ENCODE peak calls at places on chromosomes 5 and 9, in ten cellular contexts. One of them, this sample, is unnamed.

GRCh38 chr9:81535542-81536241 is 153.7 kb downstream of the TLE1 start:
- DNase-seq in IMR-90: peak
- DNase-seq in fibroblast of pulmonary artery: peak
- DNase-seq in hepatocyte: peak
- DNase-seq in body of pancreas: no peak
- DNase-seq in BE2C: no peak
- DNase-seq in nephron progenitor cell: no peak
- DNase-seq in AG04450: no peak
- DNase-seq in type B pancreatic cell: no peak
- DNase-seq in tibial artery: no peak
- DNase-seq in this sample: no peak

GRCh38 chr5:79181419-79182022 is 54.4 kb upstream of the JMY start:
- DNase-seq in IMR-90: no peak
- DNase-seq in fibroblast of pulmonary artery: peak
- DNase-seq in hepatocyte: no peak
- DNase-seq in body of pancreas: no peak
- DNase-seq in BE2C: no peak
- DNase-seq in nephron progenitor cell: no peak
- DNase-seq in AG04450: no peak
- DNase-seq in type B pancreatic cell: no peak
- DNase-seq in tibial artery: no peak
- DNase-seq in this sample: no peak

GRCh38 chr5:79301046-79301712 is 65.2 kb downstream of the JMY start:
- DNase-seq in IMR-90: peak
- DNase-seq in fibroblast of pulmonary artery: peak
- DNase-seq in hepatocyte: no peak
- DNase-seq in body of pancreas: no peak
- DNase-seq in BE2C: no peak
- DNase-seq in nephron progenitor cell: no peak
- DNase-seq in AG04450: peak
- DNase-seq in type B pancreatic cell: no peak
- DNase-seq in tibial artery: no peak
- DNase-seq in this sample: no peak

GRCh38 chr5:124825983-124826337 is 79.5 kb upstream of the ZNF608 start:
- DNase-seq in IMR-90: no peak
- DNase-seq in fibroblast of pulmonary artery: no peak
- DNase-seq in hepatocyte: no peak
- DNase-seq in body of pancreas: no peak
- DNase-seq in BE2C: no peak
- DNase-seq in nephron progenitor cell: no peak
- DNase-seq in AG04450: no peak
- DNase-seq in type B pancreatic cell: no peak
- DNase-seq in tibial artery: no peak
- DNase-seq in this sample: no peak

GRCh38 chr5:158639876-158640570 is 459.7 kb downstream of the EBF1 start:
- DNase-seq in IMR-90: peak
- DNase-seq in fibroblast of pulmonary artery: peak
- DNase-seq in hepatocyte: no peak
- DNase-seq in body of pancreas: no peak
- DNase-seq in BE2C: no peak
- DNase-seq in nephron progenitor cell: no peak
- DNase-seq in AG04450: no peak
- DNase-seq in type B pancreatic cell: no peak
- DNase-seq in tibial artery: no peak
- DNase-seq in this sample: no peak

GRCh38 chr9:19550009-19550408 is 141.2 kb downstream of the ACER2 start:
- DNase-seq in IMR-90: no peak
- DNase-seq in fibroblast of pulmonary artery: no peak
- DNase-seq in hepatocyte: no peak
- DNase-seq in body of pancreas: no peak
- DNase-seq in BE2C: no peak
- DNase-seq in nephron progenitor cell: no peak
- DNase-seq in AG04450: no peak
- DNase-seq in type B pancreatic cell: no peak
- DNase-seq in tibial artery: no peak
- DNase-seq in this sample: no peak

GRCh38 chr5:146313027-146313426 is 25.6 kb upstream of the POU4F3 start:
- DNase-seq in IMR-90: no peak
- DNase-seq in fibroblast of pulmonary artery: no peak
- DNase-seq in hepatocyte: no peak
- DNase-seq in body of pancreas: no peak
- DNase-seq in BE2C: no peak
- DNase-seq in nephron progenitor cell: no peak
- DNase-seq in AG04450: no peak
- DNase-seq in type B pancreatic cell: no peak
- DNase-seq in tibial artery: no peak
- DNase-seq in this sample: no peak

GRCh38 chr5:109668237-109668636 is 21.5 kb upstream of the MAN2A1 start:
- DNase-seq in IMR-90: no peak
- DNase-seq in fibroblast of pulmonary artery: no peak
- DNase-seq in hepatocyte: no peak
- DNase-seq in body of pancreas: no peak
- DNase-seq in BE2C: no peak
- DNase-seq in nephron progenitor cell: no peak
- DNase-seq in AG04450: no peak
- DNase-seq in type B pancreatic cell: no peak
- DNase-seq in tibial artery: no peak
- DNase-seq in this sample: no peak

GRCh38 chr5:135203593-135204036 is 169.6 kb upstream of the PITX1 start:
- DNase-seq in IMR-90: no peak
- DNase-seq in fibroblast of pulmonary artery: no peak
- DNase-seq in hepatocyte: no peak
- DNase-seq in body of pancreas: no peak
- DNase-seq in BE2C: no peak
- DNase-seq in nephron progenitor cell: no peak
- DNase-seq in AG04450: no peak
- DNase-seq in type B pancreatic cell: no peak
- DNase-seq in tibial artery: no peak
- DNase-seq in this sample: no peak

GRCh38 chr5:135206862-135207261 is 172.8 kb upstream of the PITX1 start:
- DNase-seq in IMR-90: no peak
- DNase-seq in fibroblast of pulmonary artery: no peak
- DNase-seq in hepatocyte: no peak
- DNase-seq in body of pancreas: no peak
- DNase-seq in BE2C: no peak
- DNase-seq in nephron progenitor cell: no peak
- DNase-seq in AG04450: no peak
- DNase-seq in type B pancreatic cell: peak
- DNase-seq in tibial artery: no peak
- DNase-seq in this sample: no peak

GRCh38 chr5:135205616-135206349 is 171.8 kb upstream of the PITX1 start:
- DNase-seq in IMR-90: peak
- DNase-seq in fibroblast of pulmonary artery: no peak
- DNase-seq in hepatocyte: no peak
- DNase-seq in body of pancreas: no peak
- DNase-seq in BE2C: no peak
- DNase-seq in nephron progenitor cell: no peak
- DNase-seq in AG04450: peak
- DNase-seq in type B pancreatic cell: no peak
- DNase-seq in tibial artery: no peak
- DNase-seq in this sample: no peak

GRCh38 chr5:135203019-135203418 is 169.0 kb upstream of the PITX1 start:
- DNase-seq in IMR-90: no peak
- DNase-seq in fibroblast of pulmonary artery: no peak
- DNase-seq in hepatocyte: no peak
- DNase-seq in body of pancreas: no peak
- DNase-seq in BE2C: no peak
- DNase-seq in nephron progenitor cell: no peak
- DNase-seq in AG04450: no peak
- DNase-seq in type B pancreatic cell: no peak
- DNase-seq in tibial artery: no peak
- DNase-seq in this sample: no peak

DNA sequence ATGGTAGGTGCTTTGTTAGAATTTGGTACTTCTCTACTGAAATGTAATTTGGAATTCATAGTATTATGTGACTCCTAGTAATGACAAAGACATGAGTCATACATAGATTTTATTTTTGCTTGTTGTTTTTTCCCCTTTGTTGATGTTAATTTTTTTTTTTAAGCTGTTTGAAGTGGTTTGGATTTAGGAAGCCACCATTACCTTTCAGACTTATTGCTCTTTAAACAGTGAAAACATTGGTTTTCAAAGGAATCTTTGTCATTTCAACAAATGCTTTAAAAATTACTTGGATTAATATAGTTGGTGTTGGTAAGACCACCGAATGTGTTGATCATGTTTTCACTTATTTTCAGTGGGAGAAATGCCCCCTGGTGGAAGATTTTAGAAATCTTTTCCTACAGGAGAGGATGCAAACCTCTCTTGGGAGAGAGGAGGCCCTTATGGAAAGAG is 170.1 kb upstream of the PITX1 start:
- DNase-seq in IMR-90: peak
- DNase-seq in fibroblast of pulmonary artery: no peak
- DNase-seq in hepatocyte: no peak
- DNase-seq in body of pancreas: no peak
- DNase-seq in BE2C: no peak
- DNase-seq in nephron progenitor cell: no peak
- DNase-seq in AG04450: no peak
- DNase-seq in type B pancreatic cell: no peak
- DNase-seq in tibial artery: no peak
- DNase-seq in this sample: no peak
- TF ChIP-seq CTCF in IMR-90: peak
- TF ChIP-seq CTCF in fibroblast of pulmonary artery: peak
- TF ChIP-seq CTCF in hepatocyte: peak
- TF ChIP-seq CTCF in body of pancreas: no peak
- TF ChIP-seq CTCF in BE2C: peak
- TF ChIP-seq CTCF in nephron progenitor cell: peak
- TF ChIP-seq CTCF in AG04450: peak
- TF ChIP-seq CTCF in type B pancreatic cell: peak
- TF ChIP-seq CTCF in tibial artery: peak
- TF ChIP-seq CTCF in this sample: no peak

GRCh38 chr5:38726279-38726678 is 119.5 kb upstream of the OSMR start:
- DNase-seq in IMR-90: no peak
- DNase-seq in fibroblast of pulmonary artery: no peak
- DNase-seq in hepatocyte: no peak
- DNase-seq in body of pancreas: no peak
- DNase-seq in BE2C: peak
- DNase-seq in nephron progenitor cell: no peak
- DNase-seq in AG04450: no peak
- DNase-seq in type B pancreatic cell: no peak
- DNase-seq in tibial artery: no peak
- DNase-seq in this sample: no peak

GRCh38 chr5:38722918-38723317 is 122.9 kb upstream of the OSMR start:
- DNase-seq in IMR-90: no peak
- DNase-seq in fibroblast of pulmonary artery: no peak
- DNase-seq in hepatocyte: no peak
- DNase-seq in body of pancreas: no peak
- DNase-seq in BE2C: no peak
- DNase-seq in nephron progenitor cell: no peak
- DNase-seq in AG04450: no peak
- DNase-seq in type B pancreatic cell: no peak
- DNase-seq in tibial artery: no peak
- DNase-seq in this sample: no peak

GRCh38 chr5:38723423-38723822 is 122.4 kb upstream of the OSMR start:
- DNase-seq in IMR-90: no peak
- DNase-seq in fibroblast of pulmonary artery: no peak
- DNase-seq in hepatocyte: no peak
- DNase-seq in body of pancreas: no peak
- DNase-seq in BE2C: no peak
- DNase-seq in nephron progenitor cell: no peak
- DNase-seq in AG04450: no peak
- DNase-seq in type B pancreatic cell: no peak
- DNase-seq in tibial artery: no peak
- DNase-seq in this sample: no peak

GRCh38 chr5:38725419-38725865 is 120.4 kb upstream of the OSMR start:
- DNase-seq in IMR-90: no peak
- DNase-seq in fibroblast of pulmonary artery: no peak
- DNase-seq in hepatocyte: no peak
- DNase-seq in body of pancreas: no peak
- DNase-seq in BE2C: no peak
- DNase-seq in nephron progenitor cell: no peak
- DNase-seq in AG04450: no peak
- DNase-seq in type B pancreatic cell: no peak
- DNase-seq in tibial artery: no peak
- DNase-seq in this sample: no peak

DNA sequence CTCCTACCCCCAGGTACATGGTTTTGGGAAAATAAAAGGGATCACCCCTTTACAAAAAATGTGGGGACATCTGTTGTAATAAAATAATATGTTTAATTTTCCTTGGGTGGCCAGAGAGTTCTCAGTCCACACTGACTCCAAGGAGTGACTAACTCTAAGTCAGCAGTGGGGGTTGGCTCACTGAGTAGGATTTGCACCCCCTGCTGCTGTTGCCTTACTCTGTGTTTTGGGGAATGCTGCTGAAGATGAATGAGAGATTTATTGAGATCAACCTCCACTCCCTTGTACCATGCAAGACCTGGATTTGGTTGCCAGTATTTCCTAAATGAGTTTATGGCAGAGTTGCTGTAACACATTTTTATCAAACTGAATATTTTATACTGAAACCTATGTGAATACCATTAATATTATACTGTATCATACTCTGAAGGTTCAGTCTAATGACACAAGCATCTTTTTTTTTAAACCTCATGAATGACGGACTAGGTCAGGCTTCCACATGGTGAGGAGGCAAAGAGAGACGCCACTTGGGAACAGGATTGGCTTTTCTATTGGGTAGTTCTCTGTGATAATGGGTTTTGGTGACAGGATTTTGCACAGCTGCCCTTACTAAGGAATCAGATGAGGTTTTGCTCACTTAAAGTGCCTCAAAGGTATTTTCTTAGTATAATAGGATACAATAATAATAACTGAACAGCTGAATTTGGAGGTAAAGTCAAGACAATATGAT is 121.3 kb upstream of the OSMR start:
- DNase-seq in IMR-90: peak
- DNase-seq in fibroblast of pulmonary artery: no peak
- DNase-seq in hepatocyte: no peak
- DNase-seq in body of pancreas: no peak
- DNase-seq in BE2C: no peak
- DNase-seq in nephron progenitor cell: no peak
- DNase-seq in AG04450: no peak
- DNase-seq in type B pancreatic cell: no peak
- DNase-seq in tibial artery: no peak
- DNase-seq in this sample: no peak
- TF ChIP-seq CTCF in IMR-90: peak
- TF ChIP-seq CTCF in fibroblast of pulmonary artery: no peak
- TF ChIP-seq CTCF in hepatocyte: no peak
- TF ChIP-seq CTCF in body of pancreas: no peak
- TF ChIP-seq CTCF in BE2C: no peak
- TF ChIP-seq CTCF in nephron progenitor cell: no peak
- TF ChIP-seq CTCF in AG04450: peak
- TF ChIP-seq CTCF in type B pancreatic cell: no peak
- TF ChIP-seq CTCF in tibial artery: no peak
- TF ChIP-seq CTCF in this sample: no peak

GRCh38 chr5:177445052-177446016 is 1.3 kb upstream of the PRR7 start:
- DNase-seq in IMR-90: no peak
- DNase-seq in fibroblast of pulmonary artery: no peak
- DNase-seq in hepatocyte: no peak
- DNase-seq in body of pancreas: no peak
- DNase-seq in BE2C: no peak
- DNase-seq in nephron progenitor cell: no peak
- DNase-seq in AG04450: no peak
- DNase-seq in type B pancreatic cell: no peak
- DNase-seq in tibial artery: no peak
- DNase-seq in this sample: no peak

GRCh38 chr5:177448244-177448950 is 1.8 kb downstream of the PRR7 start:
- DNase-seq in IMR-90: no peak
- DNase-seq in fibroblast of pulmonary artery: no peak
- DNase-seq in hepatocyte: no peak
- DNase-seq in body of pancreas: no peak
- DNase-seq in BE2C: no peak
- DNase-seq in nephron progenitor cell: no peak
- DNase-seq in AG04450: no peak
- DNase-seq in type B pancreatic cell: no peak
- DNase-seq in tibial artery: no peak
- DNase-seq in this sample: no peak

GRCh38 chr5:177447066-177447610 is 524 bp downstream of the PRR7 start:
- DNase-seq in IMR-90: peak
- DNase-seq in fibroblast of pulmonary artery: peak
- DNase-seq in hepatocyte: peak
- DNase-seq in body of pancreas: peak
- DNase-seq in BE2C: peak
- DNase-seq in nephron progenitor cell: peak
- DNase-seq in AG04450: no peak
- DNase-seq in type B pancreatic cell: no peak
- DNase-seq in tibial artery: no peak
- DNase-seq in this sample: peak

GRCh38 chr5:177447611-177448243 is 1.1 kb downstream of the PRR7 start:
- DNase-seq in IMR-90: peak
- DNase-seq in fibroblast of pulmonary artery: peak
- DNase-seq in hepatocyte: peak
- DNase-seq in body of pancreas: peak
- DNase-seq in BE2C: peak
- DNase-seq in nephron progenitor cell: peak
- DNase-seq in AG04450: no peak
- DNase-seq in type B pancreatic cell: no peak
- DNase-seq in tibial artery: no peak
- DNase-seq in this sample: no peak

GRCh38 chr5:177446184-177447065 is at the start of gene PRR7:
- DNase-seq in IMR-90: peak
- DNase-seq in fibroblast of pulmonary artery: peak
- DNase-seq in hepatocyte: peak
- DNase-seq in body of pancreas: peak
- DNase-seq in BE2C: peak
- DNase-seq in nephron progenitor cell: peak
- DNase-seq in AG04450: no peak
- DNase-seq in type B pancreatic cell: no peak
- DNase-seq in tibial artery: no peak
- DNase-seq in this sample: peak
- TF ChIP-seq CTCF in IMR-90: peak
- TF ChIP-seq CTCF in fibroblast of pulmonary artery: no peak
- TF ChIP-seq CTCF in hepatocyte: no peak
- TF ChIP-seq CTCF in body of pancreas: no peak
- TF ChIP-seq CTCF in BE2C: no peak
- TF ChIP-seq CTCF in nephron progenitor cell: no peak
- TF ChIP-seq CTCF in AG04450: no peak
- TF ChIP-seq CTCF in type B pancreatic cell: peak
- TF ChIP-seq CTCF in tibial artery: no peak
- TF ChIP-seq CTCF in this sample: peak

GRCh38 chr5:149628221-149628620 is 46.9 kb downstream of the ARHGEF37 start:
- DNase-seq in IMR-90: no peak
- DNase-seq in fibroblast of pulmonary artery: peak
- DNase-seq in hepatocyte: no peak
- DNase-seq in body of pancreas: no peak
- DNase-seq in BE2C: peak
- DNase-seq in nephron progenitor cell: no peak
- DNase-seq in AG04450: no peak
- DNase-seq in type B pancreatic cell: no peak
- DNase-seq in tibial artery: no peak
- DNase-seq in this sample: no peak
- TF ChIP-seq CTCF in IMR-90: no peak
- TF ChIP-seq CTCF in fibroblast of pulmonary artery: no peak
- TF ChIP-seq CTCF in hepatocyte: no peak
- TF ChIP-seq CTCF in body of pancreas: no peak
- TF ChIP-seq CTCF in BE2C: no peak
- TF ChIP-seq CTCF in nephron progenitor cell: no peak
- TF ChIP-seq CTCF in AG04450: no peak
- TF ChIP-seq CTCF in type B pancreatic cell: no peak
- TF ChIP-seq CTCF in tibial artery: no peak
- TF ChIP-seq CTCF in this sample: no peak